ENCODE peak calls at places on chromosome 12, in four cellular contexts. C is endothelial cell of umbilical vein; M is cerebellum; K is activated T-helper 1 cell treated with anti-CD3 and anti-CD28 coated beads, Interleukin-2, amount 50 U/mL, for 16 hours. B is an unnamed sample.

GRCh38 chr12:20350495-20350894 is 17.8 kb upstream of the PDE3A start:
- DNase-seq in M (no peak), K (no peak), C (peak; percentile 96), B (no peak)

GRCh38 chr12:82413994-82414393 is 55.7 kb downstream of the METTL25 start:
- DNase-seq in M (no peak), C (peak; percentile 75), K (no peak), B (peak; percentile 36)

GRCh38 chr12:57047981-57048380 is 1.9 kb downstream of the MYO1A start:
- DNase-seq in M (no peak), K (no peak), C (no peak), B (no peak)

GRCh38 chr12:75825686-75826085 is 205.9 kb downstream of the PHLDA1 start:
- DNase-seq in C (no peak), K (no peak), M (no peak), B (peak; percentile 82)

GRCh38 chr12:22978962-22979361 is 354.0 kb downstream of the ETNK1 start:
- DNase-seq in C (peak; percentile 8), M (no peak), K (no peak), B (peak; percentile 94)

GRCh38 chr12:25251749-25252148 is 1.0 kb upstream of the KRAS start:
- DNase-seq in C (no peak), M (no peak), K (no peak), B (no peak)

GRCh38 chr12:52372216-52373154 is 5.2 kb upstream of the KRT85 start:
- DNase-seq in M (peak; percentile 21), C (peak; percentile 73), K (no peak), B (peak; percentile 93)

GRCh38 chr12:12445165-12445881 is 88.4 kb downstream of the BORCS5 start:
- DNase-seq in K (no peak), M (no peak), C (no peak), B (no peak)

GRCh38 chr12:54058189-54058917 is 4.7 kb downstream of the HOXC4 start:
- DNase-seq in C (no peak), M (no peak), K (no peak), B (no peak)

GRCh38 chr12:100356646-100357223 is at the start of gene SLC17A8:
- DNase-seq in C (no peak), M (no peak), K (no peak), B (no peak)

GRCh38 chr12:52865090-52865944 is 16.5 kb upstream of the KRT78 start:
- DNase-seq in M (peak; percentile 32), K (no peak), C (peak; percentile 75), B (peak; percentile 86)

GRCh38 chr12:91423336-91424050 is 240.9 kb upstream of the DCN start:
- DNase-seq in C (no peak), M (peak; percentile 59), K (no peak), B (no peak)

GRCh38 chr12:104929368-104929767 is 28.7 kb downstream of the SLC41A2 start:
- DNase-seq in M (no peak), K (no peak), C (no peak), B (no peak)

GRCh38 chr12:6819069-6820030 is 2.3 kb upstream of the GPR162 start:
- DNase-seq in K (no peak), M (no peak), C (peak; percentile 16), B (no peak)

B was measured in epithelial cell of esophagus.